ENCODE peak calls at places on chromosomes 16 and 17, in seven cellular contexts. One of them, this sample, is unnamed.

GRCh38 chr17:79851461-79851817 is 12.2 kb upstream of the CBX4 start:
- DNase-seq in A549: no peak
- DNase-seq in tibial nerve: no peak
- DNase-seq in body of pancreas: peak
- DNase-seq in uterus: no peak
- DNase-seq in ovary: no peak
- DNase-seq in prostate gland: peak
- DNase-seq in this sample: no peak

GRCh38 chr16:81243927-81244326 is 5.4 kb downstream of the BCO1 start:
- DNase-seq in A549: no peak
- DNase-seq in tibial nerve: no peak
- DNase-seq in body of pancreas: no peak
- DNase-seq in uterus: no peak
- DNase-seq in ovary: no peak
- DNase-seq in prostate gland: no peak
- DNase-seq in this sample: no peak

GRCh38 chr17:29138991-29139682 is 41.1 kb downstream of the MYO18A start:
- DNase-seq in A549: no peak
- DNase-seq in tibial nerve: no peak
- DNase-seq in body of pancreas: no peak
- DNase-seq in uterus: peak
- DNase-seq in ovary: no peak
- DNase-seq in prostate gland: no peak
- DNase-seq in this sample: no peak

GRCh38 chr17:66730497-66730923 is 104.4 kb upstream of the CACNG5 start:
- DNase-seq in A549: no peak
- DNase-seq in tibial nerve: no peak
- DNase-seq in body of pancreas: no peak
- DNase-seq in uterus: no peak
- DNase-seq in ovary: no peak
- DNase-seq in prostate gland: peak
- DNase-seq in this sample: no peak

GRCh38 chr16:52298769-52299168 is 248.2 kb downstream of the TOX3 start:
- DNase-seq in A549: no peak
- DNase-seq in tibial nerve: no peak
- DNase-seq in body of pancreas: no peak
- DNase-seq in uterus: no peak
- DNase-seq in ovary: no peak
- DNase-seq in prostate gland: no peak
- DNase-seq in this sample: no peak

GRCh38 chr17:47176438-47176837 is 12.7 kb downstream of the CDC27 start:
- DNase-seq in A549: no peak
- DNase-seq in tibial nerve: no peak
- DNase-seq in body of pancreas: no peak
- DNase-seq in uterus: no peak
- DNase-seq in ovary: no peak
- DNase-seq in prostate gland: no peak
- DNase-seq in this sample: no peak

GRCh38 chr17:50638851-50639767 is 4.4 kb downstream of the ABCC3 start:
- DNase-seq in A549: peak
- DNase-seq in tibial nerve: peak
- DNase-seq in body of pancreas: peak
- DNase-seq in uterus: peak
- DNase-seq in ovary: peak
- DNase-seq in prostate gland: peak
- DNase-seq in this sample: peak

GRCh38 chr17:66276328-66276937 is 26.0 kb upstream of the PRKCA start:
- DNase-seq in A549: peak
- DNase-seq in tibial nerve: no peak
- DNase-seq in body of pancreas: no peak
- DNase-seq in uterus: no peak
- DNase-seq in ovary: no peak
- DNase-seq in prostate gland: no peak
- DNase-seq in this sample: no peak

GRCh38 chr17:72683506-72684404 is 408.7 kb downstream of the SLC39A11 start:
- DNase-seq in A549: peak
- DNase-seq in tibial nerve: no peak
- DNase-seq in body of pancreas: peak
- DNase-seq in uterus: no peak
- DNase-seq in ovary: no peak
- DNase-seq in prostate gland: peak
- DNase-seq in this sample: no peak

GRCh38 chr17:81514735-81515529 is 2.3 kb upstream of the ACTG1 start:
- DNase-seq in A549: peak
- DNase-seq in tibial nerve: peak
- DNase-seq in body of pancreas: peak
- DNase-seq in uterus: peak
- DNase-seq in ovary: peak
- DNase-seq in prostate gland: peak
- DNase-seq in this sample: peak

GRCh38 chr17:58340623-58340876 is 11.5 kb downstream of the SUPT4H1 start:
- DNase-seq in A549: no peak
- DNase-seq in tibial nerve: no peak
- DNase-seq in body of pancreas: no peak
- DNase-seq in uterus: no peak
- DNase-seq in ovary: no peak
- DNase-seq in prostate gland: no peak
- DNase-seq in this sample: no peak

GRCh38 chr17:58338454-58338841 is 9.9 kb upstream of the TSPOAP1 start:
- DNase-seq in A549: no peak
- DNase-seq in tibial nerve: no peak
- DNase-seq in body of pancreas: no peak
- DNase-seq in uterus: no peak
- DNase-seq in ovary: no peak
- DNase-seq in prostate gland: no peak
- DNase-seq in this sample: no peak

GRCh38 chr17:58341861-58342475 is 10.0 kb downstream of the SUPT4H1 start:
- DNase-seq in A549: no peak
- DNase-seq in tibial nerve: no peak
- DNase-seq in body of pancreas: no peak
- DNase-seq in uterus: no peak
- DNase-seq in ovary: no peak
- DNase-seq in prostate gland: no peak
- DNase-seq in this sample: no peak

GRCh38 chr17:58338907-58339774 is 10.5 kb upstream of the TSPOAP1 start:
- DNase-seq in A549: no peak
- DNase-seq in tibial nerve: no peak
- DNase-seq in body of pancreas: no peak
- DNase-seq in uterus: no peak
- DNase-seq in ovary: no peak
- DNase-seq in prostate gland: no peak
- DNase-seq in this sample: peak

DNA sequence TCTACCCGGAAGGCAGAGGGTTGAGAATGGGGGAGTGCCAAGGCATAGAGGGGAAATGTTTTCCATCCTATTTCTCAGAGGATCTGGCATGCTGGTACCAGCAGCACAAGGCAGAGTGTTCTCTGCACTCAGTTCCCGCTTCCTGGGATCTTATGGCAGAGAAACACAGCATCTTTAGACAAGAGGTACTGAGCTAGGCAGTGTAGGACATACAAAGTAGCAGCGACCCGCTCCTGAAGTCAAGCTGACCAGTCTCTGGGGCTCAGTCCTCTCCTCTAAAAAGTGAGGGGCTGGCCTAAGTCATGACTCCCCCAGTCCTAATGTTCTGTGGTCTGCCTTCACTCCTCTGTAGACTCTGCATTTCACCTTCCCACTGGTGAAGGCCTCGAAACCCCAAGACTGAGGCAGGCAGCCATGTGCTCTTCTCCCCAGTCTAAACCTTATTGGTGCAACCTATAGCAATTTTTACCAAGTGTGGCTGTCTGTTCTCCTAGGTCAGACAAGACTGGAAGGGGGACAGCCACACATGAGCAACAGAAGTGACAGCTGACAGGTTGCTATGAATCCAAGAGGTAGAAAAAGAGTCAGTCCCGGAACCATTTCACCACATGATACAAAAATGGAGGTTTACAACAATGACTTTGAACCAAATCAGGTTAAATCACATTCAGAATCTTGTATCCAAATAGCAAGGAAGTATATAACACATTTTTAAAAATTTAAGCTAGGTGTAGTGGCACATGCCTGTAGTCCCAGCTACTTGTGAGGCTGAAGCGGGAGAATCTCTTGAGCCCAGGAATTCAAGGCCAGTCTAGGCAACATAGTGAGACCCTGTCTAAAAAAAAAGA is 11.4 kb upstream of the TSPOAP1 start:
- DNase-seq in A549: no peak
- DNase-seq in tibial nerve: no peak
- DNase-seq in body of pancreas: no peak
- DNase-seq in uterus: no peak
- DNase-seq in ovary: no peak
- DNase-seq in prostate gland: no peak
- DNase-seq in this sample: no peak
- H3K27ac ChIP-seq in A549: no peak
- H3K27ac ChIP-seq in tibial nerve: peak
- H3K27ac ChIP-seq in body of pancreas: peak
- H3K27ac ChIP-seq in uterus: peak
- H3K27ac ChIP-seq in ovary: no peak
- H3K27ac ChIP-seq in prostate gland: no peak
- H3K27ac ChIP-seq in this sample: peak

GRCh38 chr16:58021661-58022551 is 3.6 kb upstream of the MMP15 start:
- DNase-seq in A549: no peak
- DNase-seq in tibial nerve: no peak
- DNase-seq in body of pancreas: no peak
- DNase-seq in uterus: no peak
- DNase-seq in ovary: no peak
- DNase-seq in prostate gland: no peak
- DNase-seq in this sample: no peak
- TF ChIP-seq POLR2A in A549: no peak
- TF ChIP-seq POLR2A in tibial nerve: no peak
- TF ChIP-seq POLR2A in body of pancreas: no peak
- TF ChIP-seq POLR2A in uterus: no peak
- TF ChIP-seq POLR2A in ovary: no peak
- TF ChIP-seq POLR2A in prostate gland: no peak
- TF ChIP-seq POLR2A in this sample: no peak

GRCh38 chr16:84599528-84600202 is 18.2 kb downstream of the COTL1 start:
- DNase-seq in A549: no peak
- DNase-seq in tibial nerve: no peak
- DNase-seq in body of pancreas: peak
- DNase-seq in uterus: peak
- DNase-seq in ovary: peak
- DNase-seq in prostate gland: no peak
- DNase-seq in this sample: peak

GRCh38 chr16:84597518-84598390 is 20.1 kb downstream of the COTL1 start:
- DNase-seq in A549: no peak
- DNase-seq in tibial nerve: no peak
- DNase-seq in body of pancreas: no peak
- DNase-seq in uterus: no peak
- DNase-seq in ovary: no peak
- DNase-seq in prostate gland: no peak
- DNase-seq in this sample: no peak

GRCh38 chr16:84603115-84603816 is 14.6 kb downstream of the COTL1 start:
- DNase-seq in A549: peak
- DNase-seq in tibial nerve: peak
- DNase-seq in body of pancreas: peak
- DNase-seq in uterus: peak
- DNase-seq in ovary: peak
- DNase-seq in prostate gland: no peak
- DNase-seq in this sample: peak

GRCh38 chr16:84598391-84598750 is 19.5 kb downstream of the COTL1 start:
- DNase-seq in A549: no peak
- DNase-seq in tibial nerve: no peak
- DNase-seq in body of pancreas: no peak
- DNase-seq in uterus: no peak
- DNase-seq in ovary: no peak
- DNase-seq in prostate gland: no peak
- DNase-seq in this sample: no peak

DNA sequence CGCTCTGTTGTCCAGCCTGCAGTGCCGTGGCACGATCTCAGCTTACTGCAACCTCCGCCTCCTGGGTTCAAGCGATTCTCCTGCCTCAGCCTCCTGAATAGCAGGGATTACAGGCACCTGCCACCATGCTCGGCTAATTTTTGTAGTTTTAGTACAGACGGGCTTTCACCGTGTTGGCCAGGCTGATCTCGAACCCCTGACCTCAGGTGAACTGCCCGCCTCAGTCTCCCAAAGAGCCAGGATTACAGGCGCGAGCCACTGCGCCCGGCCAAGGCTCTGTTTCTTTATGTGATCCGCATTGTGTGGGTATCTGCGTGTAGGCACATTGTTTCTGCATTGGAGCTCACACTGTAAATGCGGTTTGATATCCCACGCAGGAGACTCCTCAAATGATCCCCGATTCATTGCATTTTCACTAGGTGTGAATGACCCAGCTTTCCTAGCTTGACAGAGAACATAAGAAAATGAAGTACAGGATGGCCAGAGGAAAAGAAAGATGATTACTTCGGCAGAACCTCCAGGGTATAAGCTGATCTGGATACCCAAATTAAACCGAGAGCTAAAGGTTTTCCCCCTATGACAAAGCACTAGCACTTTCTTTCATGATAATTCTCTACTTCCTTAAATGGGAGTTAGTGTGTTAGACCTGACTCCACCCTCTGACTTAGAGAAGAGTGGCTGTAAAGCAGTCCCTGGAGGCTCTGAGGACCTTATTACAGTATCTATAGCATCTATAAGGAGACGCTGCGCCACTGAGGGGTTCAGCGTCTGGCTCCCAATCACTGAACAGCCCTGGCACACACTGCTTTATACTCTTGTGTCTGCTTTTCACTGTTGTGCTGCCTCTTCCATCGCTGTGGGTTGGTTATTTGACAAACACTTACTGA is 17.3 kb downstream of the COTL1 start:
- DNase-seq in A549: no peak
- DNase-seq in tibial nerve: no peak
- DNase-seq in body of pancreas: no peak
- DNase-seq in uterus: no peak
- DNase-seq in ovary: no peak
- DNase-seq in prostate gland: no peak
- DNase-seq in this sample: no peak
- H3K4me3 ChIP-seq in A549: no peak
- H3K4me3 ChIP-seq in tibial nerve: no peak
- H3K4me3 ChIP-seq in body of pancreas: no peak
- H3K4me3 ChIP-seq in uterus: no peak
- H3K4me3 ChIP-seq in ovary: no peak
- H3K4me3 ChIP-seq in prostate gland: no peak
- H3K4me3 ChIP-seq in this sample: peak

GRCh38 chr17:45992904-45993303 is 6.1 kb upstream of the STH start:
- DNase-seq in A549: no peak
- DNase-seq in tibial nerve: no peak
- DNase-seq in body of pancreas: no peak
- DNase-seq in uterus: no peak
- DNase-seq in ovary: no peak
- DNase-seq in prostate gland: no peak
- DNase-seq in this sample: no peak

GRCh38 chr17:45992175-45992574 is 6.9 kb upstream of the STH start:
- DNase-seq in A549: no peak
- DNase-seq in tibial nerve: no peak
- DNase-seq in body of pancreas: no peak
- DNase-seq in uterus: no peak
- DNase-seq in ovary: no peak
- DNase-seq in prostate gland: no peak
- DNase-seq in this sample: no peak

GRCh38 chr17:45994987-45995386 is 4.1 kb upstream of the STH start:
- DNase-seq in A549: no peak
- DNase-seq in tibial nerve: no peak
- DNase-seq in body of pancreas: no peak
- DNase-seq in uterus: no peak
- DNase-seq in ovary: no peak
- DNase-seq in prostate gland: no peak
- DNase-seq in this sample: no peak

GRCh38 chr17:45995617-45996270 is 3.3 kb upstream of the STH start:
- DNase-seq in A549: no peak
- DNase-seq in tibial nerve: no peak
- DNase-seq in body of pancreas: no peak
- DNase-seq in uterus: no peak
- DNase-seq in ovary: no peak
- DNase-seq in prostate gland: no peak
- DNase-seq in this sample: no peak

GRCh38 chr17:45994228-45994627 is 4.8 kb upstream of the STH start:
- DNase-seq in A549: no peak
- DNase-seq in tibial nerve: no peak
- DNase-seq in body of pancreas: no peak
- DNase-seq in uterus: no peak
- DNase-seq in ovary: no peak
- DNase-seq in prostate gland: no peak
- DNase-seq in this sample: no peak
- H3K27ac ChIP-seq in A549: no peak
- H3K27ac ChIP-seq in tibial nerve: no peak
- H3K27ac ChIP-seq in body of pancreas: no peak
- H3K27ac ChIP-seq in uterus: no peak
- H3K27ac ChIP-seq in ovary: no peak
- H3K27ac ChIP-seq in prostate gland: no peak
- H3K27ac ChIP-seq in this sample: no peak

This sample was measured in sigmoid colon.